ENCODE peak calls at places on chromosomes 6 and 20, in four cellular contexts. One of them, this sample, is unnamed.
A peak's percentile ranks its signal among the peaks of the same experiment; 100 is the strongest.

GRCh38 chr20:59604770-59605665 is 678 bp downstream of the PHACTR3 start:
- DNase-seq in H1: peak; percentile 55
- DNase-seq in GM12878: no peak
- DNase-seq in HepG2: no peak
- DNase-seq in this sample: no peak

GRCh38 chr20:58838174-58838573 is 12.5 kb downstream of the GNAS-AS1 start:
- DNase-seq in GM12878: no peak
- DNase-seq in HepG2: no peak
- DNase-seq in H1: no peak
- DNase-seq in this sample: no peak

GRCh38 chr20:4795394-4795793 is 73.7 kb downstream of the PRND start:
- DNase-seq in GM12878: no peak
- DNase-seq in H1: no peak
- DNase-seq in HepG2: peak; percentile 29
- DNase-seq in this sample: peak; percentile 36

GRCh38 chr6:43724914-43725642 is 37.5 kb upstream of the MRPS18A start:
- DNase-seq in H1: no peak
- DNase-seq in GM12878: peak; percentile 77
- DNase-seq in HepG2: peak; percentile 86
- DNase-seq in this sample: peak; percentile 97

GRCh38 chr6:13358486-13358885 is 30.1 kb upstream of the TBC1D7 start:
- DNase-seq in GM12878: no peak
- DNase-seq in H1: no peak
- DNase-seq in HepG2: no peak
- DNase-seq in this sample: no peak

GRCh38 chr6:45387236-45387635 is 9.5 kb upstream of the SUPT3H start:
- DNase-seq in H1: no peak
- DNase-seq in HepG2: no peak
- DNase-seq in GM12878: no peak
- DNase-seq in this sample: no peak

GRCh38 chr6:42197574-42198362 is 3.0 kb upstream of the GUCA1B start:
- DNase-seq in HepG2: peak; percentile 81
- DNase-seq in H1: no peak
- DNase-seq in GM12878: no peak
- DNase-seq in this sample: peak; percentile 89

GRCh38 chr6:158843751-158844683 is 24.8 kb upstream of the EZR start:
- DNase-seq in H1: no peak
- DNase-seq in HepG2: peak; percentile 20
- DNase-seq in GM12878: no peak
- DNase-seq in this sample: peak; percentile 35

GRCh38 chr6:169155481-169155880 is 98.2 kb downstream of the THBS2 start:
- DNase-seq in H1: no peak
- DNase-seq in HepG2: no peak
- DNase-seq in GM12878: no peak
- DNase-seq in this sample: no peak

GRCh38 chr6:129321303-129321702 is 388.7 kb downstream of the ARHGAP18 start:
- DNase-seq in GM12878: no peak
- DNase-seq in H1: no peak
- DNase-seq in HepG2: no peak
- DNase-seq in this sample: no peak

GRCh38 chr6:15207923-15208322 is 37.9 kb upstream of the JARID2 start:
- DNase-seq in HepG2: no peak
- DNase-seq in GM12878: no peak
- DNase-seq in H1: peak; percentile 56
- DNase-seq in this sample: no peak

GRCh38 chr20:8183526-8183925 is 51.5 kb downstream of the PLCB1 start:
- DNase-seq in HepG2: no peak
- DNase-seq in H1: no peak
- DNase-seq in GM12878: no peak
- DNase-seq in this sample: no peak

GRCh38 chr6:47234258-47234933 is 75.3 kb downstream of the TNFRSF21 start:
- DNase-seq in H1: no peak
- DNase-seq in HepG2: no peak
- DNase-seq in GM12878: no peak
- DNase-seq in this sample: no peak

GRCh38 chr6:28182255-28182654 is 40.6 kb downstream of the ZKSCAN8 start:
- DNase-seq in HepG2: no peak
- DNase-seq in GM12878: no peak
- DNase-seq in H1: no peak
- DNase-seq in this sample: no peak

GRCh38 chr20:22515264-22515663 is 69.1 kb downstream of the FOXA2 start:
- DNase-seq in GM12878: no peak
- DNase-seq in HepG2: no peak
- DNase-seq in H1: no peak
- DNase-seq in this sample: no peak

GRCh38 chr6:152723398-152723797 is 25.7 kb downstream of the MYCT1 start:
- DNase-seq in H1: no peak
- DNase-seq in GM12878: no peak
- DNase-seq in HepG2: no peak
- DNase-seq in this sample: no peak

GRCh38 chr6:125899726-125900182 is 56.8 kb upstream of the HINT3 start:
- DNase-seq in H1: no peak
- DNase-seq in GM12878: no peak
- DNase-seq in HepG2: peak; percentile 86
- DNase-seq in this sample: no peak

GRCh38 chr6:106972500-106972899 is 2.0 kb downstream of the CD24 start:
- DNase-seq in GM12878: no peak
- DNase-seq in HepG2: no peak
- DNase-seq in H1: no peak
- DNase-seq in this sample: no peak

GRCh38 chr20:2219481-2220006 is 76.3 kb upstream of the TGM3 start:
- DNase-seq in H1: no peak
- DNase-seq in GM12878: no peak
- DNase-seq in HepG2: no peak
- DNase-seq in this sample: no peak

GRCh38 chr20:2212457-2213005 is 83.3 kb upstream of the TGM3 start:
- DNase-seq in GM12878: no peak
- DNase-seq in HepG2: no peak
- DNase-seq in H1: no peak
- DNase-seq in this sample: no peak

GRCh38 chr20:2220298-2220697 is 75.5 kb upstream of the TGM3 start:
- DNase-seq in H1: no peak
- DNase-seq in GM12878: no peak
- DNase-seq in HepG2: no peak
- DNase-seq in this sample: no peak

GRCh38 chr20:2221933-2222332 is 73.9 kb upstream of the TGM3 start:
- DNase-seq in HepG2: no peak
- DNase-seq in H1: no peak
- DNase-seq in GM12878: no peak
- DNase-seq in this sample: no peak

GRCh38 chr20:2217857-2218529 is 77.8 kb upstream of the TGM3 start:
- DNase-seq in GM12878: peak; percentile 20
- DNase-seq in HepG2: no peak
- DNase-seq in H1: no peak
- DNase-seq in this sample: no peak
- TF ChIP-seq HDAC6 in GM12878: no peak
- TF ChIP-seq HDAC6 in HepG2: no peak
- TF ChIP-seq HDAC6 in H1: no peak
- TF ChIP-seq HDAC6 in this sample: no peak

GRCh38 chr20:31663838-31664695 is 26.4 kb downstream of the COX4I2 start:
- DNase-seq in GM12878: no peak
- DNase-seq in HepG2: peak; percentile 97
- DNase-seq in H1: no peak
- DNase-seq in this sample: no peak

GRCh38 chr20:31667315-31668285 is 29.9 kb downstream of the COX4I2 start:
- DNase-seq in H1: no peak
- DNase-seq in HepG2: no peak
- DNase-seq in GM12878: no peak
- DNase-seq in this sample: no peak

GRCh38 chr20:31664696-31665354 is 27.1 kb downstream of the COX4I2 start:
- DNase-seq in H1: no peak
- DNase-seq in HepG2: no peak
- DNase-seq in GM12878: no peak
- DNase-seq in this sample: peak; percentile 9

GRCh38 chr20:31665753-31666152 is 28.0 kb downstream of the COX4I2 start:
- DNase-seq in HepG2: no peak
- DNase-seq in H1: no peak
- DNase-seq in GM12878: no peak
- DNase-seq in this sample: no peak

DNA sequence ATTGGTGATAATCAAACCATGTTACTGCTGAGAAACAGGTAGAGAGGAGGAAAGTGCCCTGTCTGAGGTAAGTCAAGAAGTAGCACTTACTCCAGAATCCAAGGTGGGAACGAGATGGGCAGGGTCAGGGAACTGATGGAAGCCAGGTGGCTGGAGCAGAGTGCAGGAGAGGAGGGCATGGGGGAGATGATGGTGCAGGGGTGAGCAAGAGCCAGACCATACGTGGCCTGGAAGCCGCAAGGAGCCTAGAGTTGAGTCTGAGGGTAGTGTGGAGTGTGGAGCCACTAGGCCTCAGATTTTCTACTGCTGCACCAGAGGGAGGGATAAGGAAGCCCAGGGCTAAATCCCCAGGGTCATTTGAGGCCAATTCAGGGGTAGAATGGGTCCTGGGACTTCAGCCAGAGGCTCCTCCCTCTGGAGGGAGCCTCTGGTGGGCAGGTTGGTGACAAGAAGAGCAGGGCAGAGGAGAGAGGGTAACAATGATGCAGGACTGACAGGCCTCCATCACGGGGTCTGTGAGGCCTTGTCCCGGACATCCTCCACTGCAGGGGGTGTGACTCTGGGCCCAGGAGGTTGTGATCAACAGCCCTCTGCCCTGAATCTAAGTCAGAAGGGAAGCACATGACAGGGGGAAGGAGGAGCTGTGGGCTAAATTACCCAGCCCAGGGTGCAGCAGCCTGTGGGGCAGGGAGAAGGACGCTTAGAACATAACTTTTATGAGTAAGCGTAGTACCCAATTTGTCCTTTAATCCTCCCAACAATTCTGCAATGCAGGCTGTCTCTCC is 28.7 kb downstream of the COX4I2 start:
- DNase-seq in H1: no peak
- DNase-seq in GM12878: no peak
- DNase-seq in HepG2: no peak
- DNase-seq in this sample: peak; percentile 50
- TF ChIP-seq POLR2A in H1: no peak
- TF ChIP-seq POLR2A in GM12878: no peak
- TF ChIP-seq POLR2A in HepG2: peak; percentile 12
- TF ChIP-seq POLR2A in this sample: no peak

GRCh38 chr6:3884007-3884745 is 35.0 kb downstream of the FAM50B start:
- DNase-seq in H1: no peak
- DNase-seq in HepG2: no peak
- DNase-seq in GM12878: no peak
- DNase-seq in this sample: no peak
- TF ChIP-seq HDAC6 in H1: no peak
- TF ChIP-seq HDAC6 in HepG2: no peak
- TF ChIP-seq HDAC6 in GM12878: no peak
- TF ChIP-seq HDAC6 in this sample: no peak

DNA sequence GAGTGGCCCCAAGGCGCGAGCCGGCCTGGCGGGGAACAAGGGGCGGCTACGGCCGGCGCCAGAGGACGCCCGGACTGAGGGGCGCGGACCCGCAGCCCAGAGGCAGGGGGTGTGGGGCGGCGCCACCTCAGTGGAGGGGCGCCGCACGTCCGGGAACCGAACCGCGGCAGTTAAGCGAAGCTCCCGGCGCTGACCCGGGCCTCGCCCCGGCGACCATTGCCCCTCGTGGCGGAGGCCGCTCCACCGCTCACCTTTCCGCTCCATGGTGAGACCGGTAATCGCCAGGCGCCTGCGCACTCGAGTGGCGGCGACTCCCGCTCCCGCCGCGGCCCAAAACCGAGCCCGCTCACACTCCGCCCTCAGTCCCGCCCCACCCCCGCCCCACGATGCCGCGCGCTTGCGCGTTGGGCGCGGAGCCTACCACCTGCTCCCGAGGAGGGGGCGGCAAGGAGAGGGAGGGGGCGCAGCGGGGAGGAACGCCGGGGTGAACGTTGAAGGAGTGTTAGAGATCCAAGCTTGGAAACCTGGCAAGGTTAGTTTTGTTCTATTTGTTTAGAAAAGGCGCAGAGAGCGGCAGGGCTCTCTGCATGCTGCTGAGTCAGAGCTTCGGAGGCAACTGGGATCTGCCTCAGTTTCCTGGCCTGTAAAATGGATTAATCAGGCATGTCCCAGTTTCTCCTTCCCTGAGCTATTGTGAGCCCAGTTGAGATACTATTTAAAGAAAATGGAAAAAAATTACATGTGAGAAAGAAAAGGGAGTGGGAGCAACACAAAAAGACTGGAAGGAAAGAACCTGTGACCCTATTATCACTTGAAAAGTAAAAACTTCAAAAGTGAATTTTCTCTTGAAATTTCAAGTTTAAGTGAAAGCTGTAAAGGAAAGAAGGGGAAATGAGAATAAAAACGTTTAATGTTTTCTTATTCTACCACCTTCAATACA is at the start of gene SRPK1:
- DNase-seq in GM12878: peak; percentile 65
- DNase-seq in HepG2: peak; percentile 87
- DNase-seq in H1: peak; percentile 92
- DNase-seq in this sample: peak; percentile 98
- TF ChIP-seq POLR2A in GM12878: peak; percentile 97
- TF ChIP-seq POLR2A in HepG2: peak; percentile 98
- TF ChIP-seq POLR2A in H1: peak; percentile 92
- TF ChIP-seq POLR2A in this sample: peak; percentile 92

GRCh38 chr6:40166963-40167362 is 232.7 kb upstream of the MOCS1 start:
- DNase-seq in GM12878: no peak
- DNase-seq in H1: no peak
- DNase-seq in HepG2: no peak
- DNase-seq in this sample: no peak
- TF ChIP-seq HDAC6 in GM12878: no peak
- TF ChIP-seq HDAC6 in H1: no peak
- TF ChIP-seq HDAC6 in HepG2: no peak
- TF ChIP-seq HDAC6 in this sample: no peak

This sample was measured in K562.